ENCODE peak calls at places on chromosomes 11 and 22, in ten cellular contexts. N, X, W, K, O, Q, Y, D, A and V are unnamed samples.

GRCh38 chr11:46407635-46408034 is 16.1 kb upstream of the CHRM4 start:
- DNase-seq in O (no peak), X (no peak), Q (no peak), K (no peak), W (peak; percentile 10), A (no peak), D (no peak), Y (no peak), N (no peak), V (no peak)

GRCh38 chr11:91219501-91219900 is 996.7 kb upstream of the CHORDC1 start:
- DNase-seq in O (no peak), K (no peak), Y (no peak), A (no peak), X (no peak), W (no peak), N (no peak), D (no peak), Q (no peak), V (no peak)

GRCh38 chr22:31614781-31615480 is 47.1 kb downstream of the PISD start:
- DNase-seq in K (no peak), N (no peak), A (no peak), D (no peak), Q (no peak), W (no peak), Y (peak; percentile 50), X (no peak), O (no peak), V (no peak)

GRCh38 chr11:69227271-69227670 is 66.7 kb upstream of the MYEOV start:
- DNase-seq in N (no peak), Y (peak; percentile 11), K (no peak), D (no peak), X (no peak), Q (no peak), A (no peak), O (peak; percentile 42), W (no peak), V (no peak)

GRCh38 chr11:64878494-64879225 is at the start of gene EHD1:
- DNase-seq in N (peak; percentile 98), W (peak; percentile 99), X (peak; percentile 100), Y (peak; percentile 99), D (peak; percentile 99), O (peak; percentile 100), K (peak; percentile 96), Q (peak; percentile 100), A (peak; percentile 99), V (peak; percentile 99)

GRCh38 chr11:119701591-119702260 is 27.3 kb downstream of the NECTIN1 start:
- DNase-seq in A (no peak), N (no peak), X (no peak), K (peak; percentile 89), Y (no peak), D (no peak), O (no peak), Q (no peak), W (no peak), V (no peak)

GRCh38 chr22:22099833-22100812 is 117.5 kb upstream of the TOP3B start:
- DNase-seq in K (no peak), D (no peak), N (no peak), X (no peak), A (no peak), Y (no peak), Q (no peak), W (no peak), O (peak; percentile 40), V (no peak)

GRCh38 chr22:44451016-44451415 is 47.0 kb downstream of the RTL6 start:
- DNase-seq in D (no peak), O (peak; percentile 44), W (peak; percentile 28), A (no peak), Y (no peak), X (no peak), Q (no peak), K (no peak), N (no peak), V (no peak)

GRCh38 chr11:79501688-79502087 is 60.9 kb upstream of the TENM4 start:
- DNase-seq in Q (no peak), O (no peak), W (no peak), Y (no peak), X (no peak), K (no peak), A (no peak), N (no peak), D (no peak), V (no peak)

GRCh38 chr22:29359469-29359868 is 28.9 kb downstream of the AP1B1 start:
- DNase-seq in A (no peak), Y (peak; percentile 85), D (peak; percentile 66), W (no peak), O (no peak), N (no peak), X (no peak), K (peak; percentile 86), Q (no peak), V (no peak)

GRCh38 chr11:105092255-105093239 is 47.0 kb downstream of the CARD18 start:
- DNase-seq in O (no peak), D (no peak), X (no peak), Y (no peak), A (no peak), K (no peak), N (no peak), Q (no peak), W (no peak), V (no peak)

GRCh38 chr22:29226246-29226981 is 20.7 kb downstream of the EMID1 start:
- DNase-seq in D (no peak), W (no peak), Y (peak; percentile 50), N (no peak), A (no peak), O (no peak), K (no peak), X (no peak), Q (no peak), V (no peak)

GRCh38 chr11:57406337-57406904 is 16.0 kb upstream of the PRG2 start:
- DNase-seq in Y (no peak), Q (no peak), K (no peak), X (no peak), O (no peak), N (no peak), D (peak; percentile 25), W (no peak), A (no peak), V (no peak)

GRCh38 chr22:30733081-30733680 is 38.5 kb downstream of the OSBP2 start:
- DNase-seq in N (no peak), D (no peak), O (no peak), Y (no peak), W (no peak), A (no peak), X (no peak), Q (no peak), K (no peak), V (no peak)

GRCh38 chr11:16745950-16746349 is 7.5 kb downstream of the C11orf58 start:
- DNase-seq in K (no peak), A (no peak), O (no peak), Q (no peak), Y (no peak), X (no peak), N (no peak), D (no peak), W (no peak), V (no peak)

GRCh38 chr11:16749092-16749491 is 10.6 kb downstream of the C11orf58 start:
- DNase-seq in A (no peak), N (no peak), Y (no peak), K (no peak), X (no peak), Q (no peak), O (no peak), W (no peak), D (no peak), V (no peak)

GRCh38 chr11:16749666-16750065 is 11.2 kb downstream of the C11orf58 start:
- DNase-seq in X (no peak), N (no peak), D (no peak), Y (no peak), W (no peak), K (no peak), A (no peak), O (no peak), Q (no peak), V (no peak)

DNA sequence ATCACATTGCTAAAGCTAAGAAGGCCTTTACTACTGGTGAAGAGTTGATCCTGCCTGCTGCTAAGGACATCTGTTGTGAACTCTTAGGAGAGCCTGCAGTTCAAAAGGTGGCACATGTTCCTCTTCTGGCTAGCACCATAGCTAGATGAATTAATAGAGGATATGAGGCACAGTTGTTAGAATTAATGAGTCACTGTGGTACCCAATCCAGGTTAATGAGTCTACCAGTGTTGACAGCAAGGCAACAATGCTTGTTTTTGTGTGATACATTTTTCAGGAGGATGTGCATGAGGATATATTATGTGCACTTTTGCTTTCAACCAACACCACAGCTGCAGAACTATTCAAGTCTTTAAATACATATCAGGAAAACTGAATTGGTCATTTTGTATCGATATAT is 12.0 kb downstream of the C11orf58 start:
- DNase-seq in K (no peak), Y (no peak), Q (no peak), A (no peak), W (no peak), O (no peak), X (no peak), D (no peak), N (no peak), V (no peak)
- H3K9me3 ChIP-seq in K (no peaks in the 10 kb centered on the region), Y (no peaks in the 10 kb centered on the region), Q (no peaks in the 10 kb centered on the region), A (no peaks in the 10 kb centered on the region), W (no peaks in the 10 kb centered on the region), O (no peaks in the 10 kb centered on the region), X (no peaks in the 10 kb centered on the region), D (no peaks in the 10 kb centered on the region), N (no peaks in the 10 kb centered on the region), V (no peaks in the 10 kb centered on the region)

DNA sequence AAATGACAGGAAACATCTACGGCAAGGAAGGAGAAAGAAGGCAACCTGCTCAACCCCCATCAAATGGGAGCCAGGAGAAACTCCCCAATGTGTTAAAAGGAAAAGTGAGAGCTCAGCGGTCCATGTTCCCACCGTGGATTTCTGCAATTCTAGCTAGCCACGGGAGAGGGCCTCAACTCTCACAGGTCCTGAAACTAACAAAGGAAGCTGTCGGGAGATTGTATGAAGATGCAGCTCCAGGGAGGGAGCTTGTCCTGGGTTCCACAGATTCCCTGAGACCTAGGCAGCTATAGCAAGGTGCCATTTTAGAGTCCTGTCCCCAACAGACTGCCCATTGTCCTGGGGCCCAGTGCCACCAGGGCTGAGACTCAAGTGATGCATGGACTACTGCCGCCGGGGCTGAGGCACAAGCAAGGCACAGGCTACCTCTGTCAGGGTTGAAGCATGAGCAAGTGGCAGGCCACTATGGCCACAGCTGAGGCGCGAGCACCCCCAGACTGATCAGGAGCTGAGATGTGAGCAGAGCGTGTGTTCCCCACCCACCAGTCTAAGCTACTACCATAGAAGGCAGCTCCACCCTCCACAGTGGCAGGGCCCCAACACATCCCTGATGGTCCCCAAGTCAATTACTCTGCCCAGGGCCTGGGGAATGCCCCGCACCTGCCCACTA is 31.3 kb downstream of the RSF1 start:
- DNase-seq in K (no peak), O (no peak), N (no peak), Q (no peak), D (no peak), W (no peak), X (no peak), Y (no peak), A (no peak), V (no peak)
- H3K9me3 ChIP-seq in K (no peaks in the 10 kb centered on the region), O (no peaks in the 10 kb centered on the region), N (no peaks in the 10 kb centered on the region), Q (no peaks in the 10 kb centered on the region), D (no peaks in the 10 kb centered on the region), W (no peaks in the 10 kb centered on the region), X (no peaks in the 10 kb centered on the region), Y (no peaks in the 10 kb centered on the region), A (no peaks in the 10 kb centered on the region), V (no peaks in the 10 kb centered on the region)

GRCh38 chr11:2662430-2663299 is 37.1 kb downstream of the KCNQ1OT1 start:
- DNase-seq in D (no peak), O (no peak), N (no peak), K (no peak), A (no peak), W (no peak), Y (no peak), Q (no peak), X (no peak), V (no peak)
- H3K9me3 ChIP-seq in D (no peaks in the 10 kb centered on the region), O (no peaks in the 10 kb centered on the region), N (peaks cover 24% of the 10 kb centered on the region), K (no peaks in the 10 kb centered on the region), A (no peaks in the 10 kb centered on the region), W (peaks cover 13% of the 10 kb centered on the region), Y (no peaks in the 10 kb centered on the region), Q (peaks cover 4% of the 10 kb centered on the region), X (peaks cover 7% of the 10 kb centered on the region), V (no peaks in the 10 kb centered on the region)

GRCh38 chr22:47390026-47390970 is 627.8 kb downstream of the TBC1D22A start:
- DNase-seq in D (no peak), Q (no peak), K (no peak), Y (peak; percentile 40), O (no peak), W (no peak), A (no peak), X (no peak), N (no peak), V (no peak)
- H3K9me3 ChIP-seq in D (no peaks in the 10 kb centered on the region), Q (no peaks in the 10 kb centered on the region), K (no peaks in the 10 kb centered on the region), Y (no peaks in the 10 kb centered on the region), O (no peaks in the 10 kb centered on the region), W (no peaks in the 10 kb centered on the region), A (no peaks in the 10 kb centered on the region), X (no peaks in the 10 kb centered on the region), N (no peaks in the 10 kb centered on the region), V (no peaks in the 10 kb centered on the region)